ENCODE peak calls at places on chromosomes 4 and X, in five cellular contexts. N is uterus, L is suprapubic skin, T is left ventricle myocardium inferior, E is lower lobe of right lung. U is an unnamed sample.
A peak's percentile ranks its signal among the peaks of the same experiment; 100 is the strongest.

GRCh38 chrX:18871970-18872369 is 111.9 kb downstream of the PHKA2 start:
- DNase-seq in L (no peak), T (no peak), E (no peak), N (no peak), U (no peak)

GRCh38 chrX:107272431-107272921 is 66.1 kb downstream of the DNAAF6 start:
- DNase-seq in N (no peak), E (no peak), T (no peak), L (no peak), U (peak; percentile 1)

GRCh38 chrX:133249659-133250058 is 31.5 kb upstream of the TFDP3 start:
- DNase-seq in E (no peak), T (no peak), L (no peak), N (no peak), U (peak; percentile 31)

GRCh38 chrX:49853661-49854060 is 24.6 kb downstream of the PAGE4 start:
- DNase-seq in N (no peak), T (no peak), E (no peak), L (no peak), U (no peak)

GRCh38 chr4:186627226-186627865 is 72.0 kb upstream of the MTNR1A start:
- DNase-seq in E (no peak), N (no peak), T (no peak), L (no peak), U (peak; percentile 34)

GRCh38 chr4:56757821-56758400 is 63.6 kb downstream of the SPINK2 start:
- DNase-seq in L (no peak), T (no peak), E (peak; percentile 65), N (peak; percentile 18), U (peak; percentile 94)

GRCh38 chr4:68581382-68582338 is 5.5 kb upstream of the UGT2B17 start:
- DNase-seq in N (no peak), L (no peak), T (no peak), E (no peak), U (no peak)

GRCh38 chrX:11351375-11352295 is 58.4 kb downstream of the AMELX start:
- DNase-seq in T (peak; percentile 63), N (peak; percentile 61), L (peak; percentile 65), E (peak; percentile 38), U (peak; percentile 92)

GRCh38 chr4:10157478-10158354 is 41.1 kb upstream of the WDR1 start:
- DNase-seq in N (peak; percentile 62), E (peak; percentile 51), L (no peak), T (peak; percentile 33), U (peak; percentile 88)

GRCh38 chr4:9943761-9944160 is 77.5 kb downstream of the SLC2A9 start:
- DNase-seq in N (no peak), E (no peak), L (no peak), T (no peak), U (no peak)

GRCh38 chrX:16711219-16712115 is 1.0 kb downstream of the CTPS2 start:
- DNase-seq in T (peak; percentile 16), L (peak; percentile 65), E (no peak), N (no peak), U (no peak)

GRCh38 chrX:85084770-85085393 is 81.2 kb downstream of the APOOL start:
- DNase-seq in T (no peak), E (no peak), L (no peak), N (no peak), U (peak; percentile 57)

GRCh38 chr4:44016582-44017421 is 431.8 kb downstream of the KCTD8 start:
- DNase-seq in E (no peak), L (no peak), T (no peak), N (no peak), U (peak; percentile 6)

GRCh38 chrX:74259879-74260491 is 44.0 kb upstream of the ZCCHC13 start:
- DNase-seq in L (no peak), E (no peak), N (no peak), T (no peak), U (no peak)

GRCh38 chrX:56783450-56783831 is 54.4 kb downstream of the NBDY start:
- DNase-seq in N (peak; percentile 82), L (peak; percentile 85), T (no peak), E (no peak), U (no peak)

GRCh38 chrX:8084023-8084422 is 87.0 kb downstream of the VCX2 start:
- DNase-seq in T (no peak), L (no peak), E (no peak), N (no peak), U (peak; percentile 57)

GRCh38 chr4:163554870-163555465 is 60.5 kb downstream of the TMA16 start:
- DNase-seq in T (no peak), N (no peak), E (no peak), L (no peak), U (peak; percentile 56)

GRCh38 chr4:99321241-99322191 is at the start of gene ADH1B:
- DNase-seq in N (no peak), E (no peak), T (no peak), L (no peak), U (peak; percentile 11)

GRCh38 chr4:56626963-56627362 is 54.1 kb downstream of the HOPX start:
- DNase-seq in N (no peak), E (no peak), T (no peak), L (no peak), U (no peak)

GRCh38 chrX:151692825-151693224 is 2.4 kb upstream of the PRRG3 start:
- DNase-seq in E (no peak), T (no peak), L (no peak), N (no peak), U (no peak)

GRCh38 chrX:151694121-151694520 is 1.1 kb upstream of the PRRG3 start:
- DNase-seq in E (no peak), L (no peak), N (no peak), T (no peak), U (no peak)

GRCh38 chrX:151697537-151697936 is 2.3 kb downstream of the PRRG3 start:
- DNase-seq in N (peak; percentile 28), L (no peak), E (no peak), T (no peak), U (peak; percentile 2)

GRCh38 chrX:151695583-151695930 is 299 bp downstream of the PRRG3 start:
- DNase-seq in T (no peak), L (no peak), E (no peak), N (no peak), U (no peak)

GRCh38 chrX:151694661-151695582 is at the start of gene PRRG3:
- DNase-seq in N (no peak), L (no peak), E (no peak), T (no peak), U (no peak)
- H3K4me3 ChIP-seq in N (peak within 1 kb of the TSS; percentile 23), L (peak within 1 kb of the TSS; percentile 44), E (peak within 1 kb of the TSS; percentile 28), T (peak within 1 kb of the TSS; percentile 56), U (no peak within 1 kb of the TSS)

GRCh38 chr4:82373816-82374740 is at the start of gene HNRNPD:
- DNase-seq in L (peak; percentile 99), N (peak; percentile 99), E (peak; percentile 99), T (peak; percentile 98), U (peak; percentile 100)
- TF ChIP-seq CTCF in L (no peak), N (no peak), E (no peak), T (peak; percentile 21), U (no peak)

GRCh38 chr4:3747582-3747906 is 18.6 kb upstream of the ADRA2C start:
- DNase-seq in T (no peak), E (no peak), L (no peak), N (no peak), U (peak; percentile 6)
- H3K4me3 ChIP-seq in T (no peak overlapping the region), E (no peak overlapping the region), L (no peak overlapping the region), N (no peak overlapping the region), U (no peak overlapping the region)

GRCh38 chr4:109826719-109827118 is 1.1 kb upstream of the RRH start:
- DNase-seq in T (no peak), E (no peak), L (no peak), N (no peak), U (peak; percentile 57)
- TF ChIP-seq CTCF in T (peak; percentile 68), E (peak; percentile 54), L (peak; percentile 38), N (peak; percentile 37), U (peak; percentile 61)